ENCODE peak calls at places on chromosomes 1 and 21, in nine cellular contexts. H is RWPE2; J is pancreas; O is IMR-90; F is CD8-positive, alpha-beta T cell; V is ovary; C is esophagus squamous epithelium; R is mucosa of descending colon; E is mammary epithelial cell. A is an unnamed sample. For H3K36me3, the result is how much of the 10 kb centered on the place peaks cover.

GRCh38 chr21:44303490-44303981 is 3.7 kb downstream of the PFKL start:
- DNase-seq in H (no peak), J (no peak), O (no peak), F (no peak), V (no peak), C (no peak), R (peak), E (no peak), A (peak)

GRCh38 chr1:207752456-207753132 is 740 bp downstream of the CD46 start:
- DNase-seq in H (no peak), J (peak), O (peak), F (no peak), V (peak), C (no peak), R (peak), E (peak), A (no peak)

GRCh38 chr1:209873067-209873810 is 45.5 kb downstream of the UTP25 start:
- DNase-seq in H (no peak), J (no peak), O (peak), F (no peak), V (no peak), C (no peak), R (no peak), E (peak), A (peak)

GRCh38 chr1:180101411-180101810 is 53.3 kb upstream of the QSOX1 start:
- DNase-seq in H (no peak), J (no peak), O (peak), F (no peak), V (no peak), C (no peak), R (no peak), E (no peak), A (no peak)

GRCh38 chr1:24048205-24048869 is 63.6 kb downstream of the MYOM3 start:
- DNase-seq in H (no peak), J (no peak), O (no peak), F (no peak), V (no peak), C (no peak), R (no peak), E (peak), A (no peak)

GRCh38 chr1:244096691-244097090 is 45.6 kb downstream of the ZBTB18 start:
- DNase-seq in H (no peak), J (no peak), O (no peak), F (no peak), V (no peak), C (no peak), R (no peak), E (no peak), A (no peak)

GRCh38 chr1:171801395-171801990 is 20.0 kb downstream of the METTL13 start:
- DNase-seq in H (no peak), J (no peak), O (peak), F (no peak), V (no peak), C (no peak), R (no peak), E (peak), A (peak)

GRCh38 chr1:3998086-3998485 is 98.0 kb upstream of the C1orf174 start:
- DNase-seq in H (peak), J (no peak), O (no peak), F (no peak), V (no peak), C (no peak), R (no peak), E (peak), A (no peak)

GRCh38 chr1:172724746-172725613 is 66.1 kb downstream of the FASLG start:
- DNase-seq in H (no peak), J (no peak), O (no peak), F (no peak), V (no peak), C (no peak), R (no peak), E (no peak), A (no peak)

GRCh38 chr1:109161836-109162606 is 48.1 kb downstream of the ELAPOR1 start:
- DNase-seq in H (no peak), J (no peak), O (peak), F (no peak), V (no peak), C (no peak), R (no peak), E (peak), A (peak)

GRCh38 chr1:40032240-40032891 is 8.2 kb upstream of the CAP1 start:
- DNase-seq in H (no peak), J (no peak), O (peak), F (peak), V (no peak), C (no peak), R (no peak), E (peak), A (no peak)

GRCh38 chr1:111030590-111030989 is 66.9 kb upstream of the LRIF1 start:
- DNase-seq in H (no peak), J (peak), O (peak), F (peak), V (no peak), C (no peak), R (no peak), E (peak), A (peak)

GRCh38 chr1:68116643-68117235 is 66.3 kb upstream of the DIRAS3 start:
- DNase-seq in H (no peak), J (peak), O (peak), F (peak), V (peak), C (no peak), R (no peak), E (peak), A (no peak)

GRCh38 chr1:50332941-50333594 is 90.2 kb downstream of the DMRTA2 start:
- DNase-seq in H (no peak), J (peak), O (peak), F (peak), V (peak), C (no peak), R (peak), E (peak), A (no peak)

GRCh38 chr1:88217386-88217785 is 466.7 kb upstream of the PKN2 start:
- DNase-seq in H (no peak), J (no peak), O (no peak), F (no peak), V (no peak), C (no peak), R (no peak), E (no peak), A (no peak)

GRCh38 chr1:163561570-163562295 is 240.0 kb downstream of the NUF2 start:
- DNase-seq in H (no peak), J (no peak), O (no peak), F (no peak), V (no peak), C (no peak), R (no peak), E (no peak), A (no peak)

GRCh38 chr1:8315573-8316475 is 2.1 kb upstream of the SLC45A1 start:
- DNase-seq in H (no peak), J (no peak), O (no peak), F (no peak), V (no peak), C (no peak), R (no peak), E (no peak), A (no peak)

GRCh38 chr1:75529488-75529887 is 81.4 kb downstream of the SLC44A5 start:
- DNase-seq in H (no peak), J (no peak), O (no peak), F (no peak), V (no peak), C (no peak), R (no peak), E (no peak), A (no peak)

GRCh38 chr1:166121010-166121409 is 45.8 kb downstream of the FAM78B start:
- DNase-seq in H (no peak), J (no peak), O (no peak), F (no peak), V (no peak), C (no peak), R (no peak), E (no peak), A (no peak)

GRCh38 chr21:32698971-32699693 is 28.7 kb downstream of the SYNJ1 start:
- DNase-seq in H (no peak), J (no peak), O (peak), F (no peak), V (no peak), C (no peak), R (peak), E (no peak), A (no peak)

GRCh38 chr1:14443164-14443787 is 155.2 kb upstream of the KAZN start:
- DNase-seq in H (no peak), J (no peak), O (peak), F (no peak), V (no peak), C (no peak), R (no peak), E (no peak), A (no peak)

GRCh38 chr1:40754201-40754600 is 29.4 kb upstream of the KCNQ4 start:
- DNase-seq in H (no peak), J (no peak), O (no peak), F (no peak), V (no peak), C (no peak), R (no peak), E (no peak), A (no peak)

GRCh38 chr1:170194451-170194850 is 48.7 kb downstream of the NTMT2 start:
- DNase-seq in H (no peak), J (no peak), O (no peak), F (no peak), V (no peak), C (no peak), R (no peak), E (no peak), A (no peak)

GRCh38 chr1:64319985-64320384 is 116.6 kb downstream of the UBE2U start:
- DNase-seq in H (no peak), J (no peak), O (no peak), F (no peak), V (no peak), C (no peak), R (no peak), E (no peak), A (no peak)

GRCh38 chr1:28329395-28330153 is 734 bp downstream of the MED18 start:
- DNase-seq in H (no peak), J (peak), O (peak), F (no peak), V (peak), C (no peak), R (peak), E (no peak), A (no peak)

GRCh38 chr1:221782461-221782860 is 40.6 kb upstream of the DUSP10 start:
- DNase-seq in H (no peak), J (no peak), O (no peak), F (no peak), V (no peak), C (no peak), R (no peak), E (no peak), A (no peak)

GRCh38 chr1:221781102-221781744 is 39.3 kb upstream of the DUSP10 start:
- DNase-seq in H (no peak), J (no peak), O (peak), F (no peak), V (no peak), C (no peak), R (no peak), E (no peak), A (no peak)

GRCh38 chr1:221783936-221784335 is 42.0 kb upstream of the DUSP10 start:
- DNase-seq in H (no peak), J (no peak), O (no peak), F (no peak), V (no peak), C (no peak), R (no peak), E (no peak), A (no peak)

GRCh38 chr1:221783437-221783836 is 41.5 kb upstream of the DUSP10 start:
- DNase-seq in H (no peak), J (no peak), O (no peak), F (no peak), V (no peak), C (no peak), R (no peak), E (no peak), A (no peak)

GRCh38 chr1:221782970-221783369 is 41.1 kb upstream of the DUSP10 start:
- DNase-seq in H (no peak), J (no peak), O (no peak), F (no peak), V (no peak), C (no peak), R (no peak), E (no peak), A (no peak)
- H3K4me3 ChIP-seq in H (no peak), J (no peak), O (no peak), F (no peak), V (no peak), C (no peak), R (no peak), E (no peak), A (no peak)

GRCh38 chr1:35641233-35641866 is at the start of gene PSMB2:
- DNase-seq in H (peak), J (peak), O (peak), F (peak), V (peak), C (peak), R (peak), E (peak), A (peak)
- TF ChIP-seq CTCF in H (no peak), J (no peak), O (no peak), F (no peak), V (no peak), C (peak), R (no peak), E (no peak), A (no peak)

DNA sequence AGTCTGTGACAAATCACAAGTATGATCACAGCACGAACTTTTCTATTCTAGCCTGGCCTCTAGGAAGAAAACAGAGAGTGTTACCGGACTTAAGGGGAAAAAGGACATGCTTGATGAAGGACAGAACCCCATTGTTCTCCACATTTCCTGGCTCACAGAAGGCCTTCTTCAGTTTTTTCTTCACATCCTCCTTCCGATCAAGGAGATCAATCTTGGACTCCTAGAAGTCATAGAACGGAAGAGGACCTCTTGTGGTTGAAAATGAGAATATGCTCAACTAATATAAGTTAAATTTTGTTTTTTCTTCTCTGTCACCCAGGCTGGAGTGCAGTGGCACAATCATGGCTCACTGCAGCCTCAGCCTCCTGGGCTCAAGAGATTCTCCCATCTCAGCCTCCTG is 30.3 kb downstream of the YARS1 start:
- DNase-seq in H (no peak), J (no peak), O (no peak), F (no peak), V (no peak), C (no peak), R (no peak), E (no peak), A (no peak)
- H3K36me3 ChIP-seq in H (half or more), J (under half), O (under half), F (under half), V (under half), C (under half), R (under half), E (under half), A (under half)

DNA sequence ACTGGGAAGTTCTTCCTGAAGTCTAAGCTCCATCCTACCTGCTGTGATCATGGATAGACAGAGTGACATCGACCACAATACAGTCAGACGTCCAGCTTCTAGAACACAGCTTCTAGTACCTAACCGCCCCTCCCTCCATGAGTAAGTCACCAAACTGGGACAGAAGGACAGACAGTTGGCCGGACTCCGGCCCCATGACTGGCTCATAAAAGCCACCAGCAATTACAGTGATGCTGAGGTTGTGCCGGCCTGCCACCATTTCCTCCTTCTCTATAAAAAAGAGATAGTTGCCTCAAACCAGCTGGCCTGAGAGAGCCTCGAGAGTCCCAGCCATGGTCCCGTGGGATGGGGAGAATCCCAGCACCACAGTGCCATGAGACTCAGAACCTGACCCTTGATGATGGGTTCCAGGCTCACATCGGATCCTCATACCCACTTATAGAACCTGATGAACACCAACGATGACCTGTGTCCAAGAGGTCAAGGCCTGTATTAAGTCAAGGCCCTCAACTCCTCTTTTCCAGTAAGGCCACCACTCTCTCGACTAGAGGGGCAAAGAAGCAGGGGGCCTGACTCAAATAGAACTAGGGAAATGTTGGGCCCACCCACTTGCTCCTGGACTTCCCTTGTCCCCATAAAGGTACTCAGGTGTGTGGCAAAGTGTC is 3.4 kb downstream of the MEF2D start:
- DNase-seq in H (no peak), J (no peak), O (no peak), F (no peak), V (no peak), C (no peak), R (peak), E (no peak), A (no peak)
- H3K4me3 ChIP-seq in H (no peak), J (no peak), O (no peak), F (no peak), V (peak), C (no peak), R (no peak), E (no peak), A (no peak)

GRCh38 chr1:160550572-160551034 is 27.5 kb upstream of the SLAMF6 start:
- DNase-seq in H (no peak), J (no peak), O (no peak), F (peak), V (no peak), C (no peak), R (no peak), E (no peak), A (no peak)
- TF ChIP-seq CTCF in H (no peak), J (no peak), O (no peak), F (peak), V (no peak), C (no peak), R (no peak), E (no peak), A (peak)

A was measured in kidney epithelial cell.